ENCODE peak calls at places on chromosomes 4 and X, in five cellular contexts. One of them, this sample, is unnamed.

GRCh38 chr4:7978907-7979651 is 39.4 kb upstream of the AFAP1 start:
- DNase-seq in activated CD8-positive, alpha-beta memory T cell treated with anti-CD3 and anti-CD28 coated beads, Interleukin-2, amount 50 U/mL, for 48 hours: no peak
- DNase-seq in PC-3: no peak
- DNase-seq in stimulated activated CD8-positive, alpha-beta memory T cell treated with anti-CD3 and anti-CD28 coated beads, Interleukin-4, amount 100 ng/mL, for 24 hours: no peak
- DNase-seq in neural progenitor cell: no peak
- DNase-seq in this sample: no peak

GRCh38 chrX:119145241-119145653 is 17.6 kb upstream of the KIAA1210 start:
- DNase-seq in activated CD8-positive, alpha-beta memory T cell treated with anti-CD3 and anti-CD28 coated beads, Interleukin-2, amount 50 U/mL, for 48 hours: no peak
- DNase-seq in PC-3: peak; percentile 62
- DNase-seq in neural progenitor cell: peak; percentile 31
- DNase-seq in stimulated activated CD8-positive, alpha-beta memory T cell treated with anti-CD3 and anti-CD28 coated beads, Interleukin-4, amount 100 ng/mL, for 24 hours: no peak
- DNase-seq in this sample: peak; percentile 46

GRCh38 chr4:183995489-183996049 is 90.5 kb downstream of the STOX2 start:
- DNase-seq in neural progenitor cell: no peak
- DNase-seq in PC-3: no peak
- DNase-seq in stimulated activated CD8-positive, alpha-beta memory T cell treated with anti-CD3 and anti-CD28 coated beads, Interleukin-4, amount 100 ng/mL, for 24 hours: no peak
- DNase-seq in activated CD8-positive, alpha-beta memory T cell treated with anti-CD3 and anti-CD28 coated beads, Interleukin-2, amount 50 U/mL, for 48 hours: no peak
- DNase-seq in this sample: no peak

GRCh38 chrX:20221902-20222301 is 44.8 kb downstream of the RPS6KA3 start:
- DNase-seq in activated CD8-positive, alpha-beta memory T cell treated with anti-CD3 and anti-CD28 coated beads, Interleukin-2, amount 50 U/mL, for 48 hours: no peak
- DNase-seq in PC-3: peak; percentile 47
- DNase-seq in stimulated activated CD8-positive, alpha-beta memory T cell treated with anti-CD3 and anti-CD28 coated beads, Interleukin-4, amount 100 ng/mL, for 24 hours: no peak
- DNase-seq in neural progenitor cell: no peak
- DNase-seq in this sample: peak; percentile 54

GRCh38 chr4:125115941-125116340 is 198.8 kb upstream of the FAT4 start:
- DNase-seq in PC-3: peak; percentile 84
- DNase-seq in stimulated activated CD8-positive, alpha-beta memory T cell treated with anti-CD3 and anti-CD28 coated beads, Interleukin-4, amount 100 ng/mL, for 24 hours: no peak
- DNase-seq in activated CD8-positive, alpha-beta memory T cell treated with anti-CD3 and anti-CD28 coated beads, Interleukin-2, amount 50 U/mL, for 48 hours: no peak
- DNase-seq in neural progenitor cell: no peak
- DNase-seq in this sample: no peak

GRCh38 chr4:72567821-72568620 is 1.0 kb downstream of the ADAMTS3 start:
- DNase-seq in stimulated activated CD8-positive, alpha-beta memory T cell treated with anti-CD3 and anti-CD28 coated beads, Interleukin-4, amount 100 ng/mL, for 24 hours: no peak
- DNase-seq in neural progenitor cell: peak; percentile 87
- DNase-seq in activated CD8-positive, alpha-beta memory T cell treated with anti-CD3 and anti-CD28 coated beads, Interleukin-2, amount 50 U/mL, for 48 hours: peak; percentile 57
- DNase-seq in PC-3: peak; percentile 96
- DNase-seq in this sample: peak; percentile 52

GRCh38 chrX:139560221-139560620 is 29.7 kb downstream of the F9 start:
- DNase-seq in stimulated activated CD8-positive, alpha-beta memory T cell treated with anti-CD3 and anti-CD28 coated beads, Interleukin-4, amount 100 ng/mL, for 24 hours: no peak
- DNase-seq in neural progenitor cell: no peak
- DNase-seq in PC-3: peak; percentile 29
- DNase-seq in activated CD8-positive, alpha-beta memory T cell treated with anti-CD3 and anti-CD28 coated beads, Interleukin-2, amount 50 U/mL, for 48 hours: no peak
- DNase-seq in this sample: no peak

GRCh38 chrX:47878198-47878597 is 41.5 kb downstream of the ZNF81 start:
- DNase-seq in stimulated activated CD8-positive, alpha-beta memory T cell treated with anti-CD3 and anti-CD28 coated beads, Interleukin-4, amount 100 ng/mL, for 24 hours: no peak
- DNase-seq in neural progenitor cell: no peak
- DNase-seq in PC-3: no peak
- DNase-seq in activated CD8-positive, alpha-beta memory T cell treated with anti-CD3 and anti-CD28 coated beads, Interleukin-2, amount 50 U/mL, for 48 hours: no peak
- DNase-seq in this sample: no peak

GRCh38 chr4:13528823-13529129 is 15.5 kb downstream of the NKX3-2 start:
- DNase-seq in PC-3: no peak
- DNase-seq in stimulated activated CD8-positive, alpha-beta memory T cell treated with anti-CD3 and anti-CD28 coated beads, Interleukin-4, amount 100 ng/mL, for 24 hours: no peak
- DNase-seq in activated CD8-positive, alpha-beta memory T cell treated with anti-CD3 and anti-CD28 coated beads, Interleukin-2, amount 50 U/mL, for 48 hours: no peak
- DNase-seq in neural progenitor cell: no peak
- DNase-seq in this sample: no peak

GRCh38 chrX:135328421-135329005 is 19.2 kb downstream of the ETDC start:
- DNase-seq in stimulated activated CD8-positive, alpha-beta memory T cell treated with anti-CD3 and anti-CD28 coated beads, Interleukin-4, amount 100 ng/mL, for 24 hours: no peak
- DNase-seq in PC-3: no peak
- DNase-seq in activated CD8-positive, alpha-beta memory T cell treated with anti-CD3 and anti-CD28 coated beads, Interleukin-2, amount 50 U/mL, for 48 hours: no peak
- DNase-seq in neural progenitor cell: no peak
- DNase-seq in this sample: no peak

GRCh38 chr4:184386271-184386781 is 88.0 kb downstream of the IRF2 start:
- DNase-seq in PC-3: no peak
- DNase-seq in stimulated activated CD8-positive, alpha-beta memory T cell treated with anti-CD3 and anti-CD28 coated beads, Interleukin-4, amount 100 ng/mL, for 24 hours: no peak
- DNase-seq in neural progenitor cell: no peak
- DNase-seq in activated CD8-positive, alpha-beta memory T cell treated with anti-CD3 and anti-CD28 coated beads, Interleukin-2, amount 50 U/mL, for 48 hours: no peak
- DNase-seq in this sample: peak; percentile 42

GRCh38 chr4:163179207-163179606 is 12.5 kb upstream of the NAF1 start:
- DNase-seq in stimulated activated CD8-positive, alpha-beta memory T cell treated with anti-CD3 and anti-CD28 coated beads, Interleukin-4, amount 100 ng/mL, for 24 hours: no peak
- DNase-seq in neural progenitor cell: no peak
- DNase-seq in PC-3: no peak
- DNase-seq in activated CD8-positive, alpha-beta memory T cell treated with anti-CD3 and anti-CD28 coated beads, Interleukin-2, amount 50 U/mL, for 48 hours: no peak
- DNase-seq in this sample: no peak

GRCh38 chr4:159417006-159417405 is 314.1 kb downstream of the RAPGEF2 start:
- DNase-seq in PC-3: peak; percentile 65
- DNase-seq in activated CD8-positive, alpha-beta memory T cell treated with anti-CD3 and anti-CD28 coated beads, Interleukin-2, amount 50 U/mL, for 48 hours: no peak
- DNase-seq in stimulated activated CD8-positive, alpha-beta memory T cell treated with anti-CD3 and anti-CD28 coated beads, Interleukin-4, amount 100 ng/mL, for 24 hours: no peak
- DNase-seq in neural progenitor cell: no peak
- DNase-seq in this sample: no peak